ENCODE peak calls at places on chromosomes 12 and 14, in four cellular contexts. One of them, this sample, is unnamed.

GRCh38 chr14:66380143-66380542 is 106.0 kb upstream of the CCDC196 start:
- DNase-seq in NCI-H524 treated with DMSO at 0.1 percent for 48 hours: no peak
- DNase-seq in HT1080: no peak
- DNase-seq in non-pigmented ciliary epithelial cell: no peak
- DNase-seq in this sample: no peak

GRCh38 chr12:116466536-116466935 is 92.6 kb upstream of the MAP1LC3B2 start:
- DNase-seq in NCI-H524 treated with DMSO at 0.1 percent for 48 hours: no peak
- DNase-seq in HT1080: peak; percentile 46
- DNase-seq in non-pigmented ciliary epithelial cell: no peak
- DNase-seq in this sample: peak; percentile 4

GRCh38 chr12:130104596-130105253 is 57.5 kb upstream of the FZD10 start:
- DNase-seq in NCI-H524 treated with DMSO at 0.1 percent for 48 hours: no peak
- DNase-seq in HT1080: no peak
- DNase-seq in non-pigmented ciliary epithelial cell: no peak
- DNase-seq in this sample: no peak

GRCh38 chr14:105411017-105411941 is 8.3 kb upstream of the MTA1 start:
- DNase-seq in NCI-H524 treated with DMSO at 0.1 percent for 48 hours: no peak
- DNase-seq in HT1080: no peak
- DNase-seq in non-pigmented ciliary epithelial cell: no peak
- DNase-seq in this sample: no peak

GRCh38 chr14:58118097-58118496 is 33.9 kb downstream of the ARMH4 start:
- DNase-seq in NCI-H524 treated with DMSO at 0.1 percent for 48 hours: no peak
- DNase-seq in HT1080: peak; percentile 55
- DNase-seq in non-pigmented ciliary epithelial cell: peak; percentile 3
- DNase-seq in this sample: no peak

GRCh38 chr14:48726080-48726642 is 860.0 kb downstream of the RPS29 start:
- DNase-seq in NCI-H524 treated with DMSO at 0.1 percent for 48 hours: no peak
- DNase-seq in HT1080: no peak
- DNase-seq in non-pigmented ciliary epithelial cell: no peak
- DNase-seq in this sample: no peak

GRCh38 chr14:62674833-62675232 is 370.4 kb downstream of the KCNH5 start:
- DNase-seq in NCI-H524 treated with DMSO at 0.1 percent for 48 hours: no peak
- DNase-seq in HT1080: no peak
- DNase-seq in non-pigmented ciliary epithelial cell: no peak
- DNase-seq in this sample: no peak

GRCh38 chr12:115456946-115457689 is 773.1 kb upstream of the TBX3 start:
- DNase-seq in NCI-H524 treated with DMSO at 0.1 percent for 48 hours: no peak
- DNase-seq in HT1080: no peak
- DNase-seq in non-pigmented ciliary epithelial cell: no peak
- DNase-seq in this sample: no peak

GRCh38 chr14:66228267-66228970 is 257.8 kb upstream of the CCDC196 start:
- DNase-seq in NCI-H524 treated with DMSO at 0.1 percent for 48 hours: no peak
- DNase-seq in HT1080: peak; percentile 91
- DNase-seq in non-pigmented ciliary epithelial cell: no peak
- DNase-seq in this sample: no peak

GRCh38 chr12:12673296-12673695 is 22.7 kb downstream of the GPR19 start:
- DNase-seq in NCI-H524 treated with DMSO at 0.1 percent for 48 hours: no peak
- DNase-seq in HT1080: no peak
- DNase-seq in non-pigmented ciliary epithelial cell: no peak
- DNase-seq in this sample: no peak